ENCODE peak calls at places on chromosomes 3 and 15, in eight cellular contexts. One of them, this sample, is unnamed.

GRCh38 chr3:72949016-72949415 is 47.6 kb upstream of the PPP4R2 start:
- DNase-seq in Peyer's patch: no peak
- DNase-seq in NCI-H460: no peak
- DNase-seq in GM23248: no peak
- DNase-seq in NCI-H1436: no peak
- DNase-seq in WTC11: no peak
- DNase-seq in NCI-H1417: no peak
- DNase-seq in iPS-NIHi11: no peak
- DNase-seq in this sample: no peak

GRCh38 chr3:115652738-115653137 is 29.4 kb downstream of the GAP43 start:
- DNase-seq in Peyer's patch: no peak
- DNase-seq in NCI-H460: no peak
- DNase-seq in GM23248: no peak
- DNase-seq in NCI-H1436: no peak
- DNase-seq in WTC11: no peak
- DNase-seq in NCI-H1417: no peak
- DNase-seq in iPS-NIHi11: no peak
- DNase-seq in this sample: no peak

GRCh38 chr15:90871097-90871715 is 2.8 kb downstream of the FURIN start:
- DNase-seq in Peyer's patch: peak
- DNase-seq in NCI-H460: no peak
- DNase-seq in GM23248: peak
- DNase-seq in NCI-H1436: no peak
- DNase-seq in WTC11: peak
- DNase-seq in NCI-H1417: peak
- DNase-seq in iPS-NIHi11: peak
- DNase-seq in this sample: no peak

GRCh38 chr3:170660139-170660538 is 74.3 kb upstream of the SLC7A14 start:
- DNase-seq in Peyer's patch: no peak
- DNase-seq in NCI-H460: no peak
- DNase-seq in GM23248: no peak
- DNase-seq in NCI-H1436: no peak
- DNase-seq in WTC11: no peak
- DNase-seq in NCI-H1417: no peak
- DNase-seq in iPS-NIHi11: no peak
- DNase-seq in this sample: no peak

GRCh38 chr3:60207833-60208367 is 1043.4 kb downstream of the FHIT start:
- DNase-seq in Peyer's patch: no peak
- DNase-seq in NCI-H460: no peak
- DNase-seq in GM23248: no peak
- DNase-seq in NCI-H1436: no peak
- DNase-seq in WTC11: no peak
- DNase-seq in NCI-H1417: no peak
- DNase-seq in iPS-NIHi11: no peak
- DNase-seq in this sample: no peak

GRCh38 chr3:40053663-40054062 is 244.3 kb downstream of the MYRIP start:
- DNase-seq in Peyer's patch: no peak
- DNase-seq in NCI-H460: no peak
- DNase-seq in GM23248: no peak
- DNase-seq in NCI-H1436: no peak
- DNase-seq in WTC11: no peak
- DNase-seq in NCI-H1417: no peak
- DNase-seq in iPS-NIHi11: no peak
- DNase-seq in this sample: no peak

GRCh38 chr3:146375214-146375613 is 94.1 kb downstream of the PLSCR2 start:
- DNase-seq in Peyer's patch: no peak
- DNase-seq in NCI-H460: no peak
- DNase-seq in GM23248: peak
- DNase-seq in NCI-H1436: no peak
- DNase-seq in WTC11: no peak
- DNase-seq in NCI-H1417: no peak
- DNase-seq in iPS-NIHi11: no peak
- DNase-seq in this sample: no peak

GRCh38 chr15:76341366-76342045 is 4.9 kb downstream of the ISL2 start:
- DNase-seq in Peyer's patch: peak
- DNase-seq in NCI-H460: no peak
- DNase-seq in GM23248: no peak
- DNase-seq in NCI-H1436: peak
- DNase-seq in WTC11: peak
- DNase-seq in NCI-H1417: peak
- DNase-seq in iPS-NIHi11: no peak
- DNase-seq in this sample: no peak

GRCh38 chr15:25860885-25861866 is 2.0 kb downstream of the ATP10A start:
- DNase-seq in Peyer's patch: no peak
- DNase-seq in NCI-H460: no peak
- DNase-seq in GM23248: peak
- DNase-seq in NCI-H1436: no peak
- DNase-seq in WTC11: no peak
- DNase-seq in NCI-H1417: no peak
- DNase-seq in iPS-NIHi11: no peak
- DNase-seq in this sample: no peak

GRCh38 chr3:24254649-24255048 is 240.0 kb downstream of the THRB start:
- DNase-seq in Peyer's patch: no peak
- DNase-seq in NCI-H460: no peak
- DNase-seq in GM23248: peak
- DNase-seq in NCI-H1436: no peak
- DNase-seq in WTC11: no peak
- DNase-seq in NCI-H1417: no peak
- DNase-seq in iPS-NIHi11: no peak
- DNase-seq in this sample: no peak

GRCh38 chr15:83871808-83872559 is 218.1 kb downstream of the ADAMTSL3 start:
- DNase-seq in Peyer's patch: no peak
- DNase-seq in NCI-H460: no peak
- DNase-seq in GM23248: peak
- DNase-seq in NCI-H1436: no peak
- DNase-seq in WTC11: no peak
- DNase-seq in NCI-H1417: no peak
- DNase-seq in iPS-NIHi11: no peak
- DNase-seq in this sample: no peak

GRCh38 chr3:133258358-133258757 is 141.5 kb upstream of the BFSP2 start:
- DNase-seq in Peyer's patch: no peak
- DNase-seq in NCI-H460: no peak
- DNase-seq in GM23248: peak
- DNase-seq in NCI-H1436: no peak
- DNase-seq in WTC11: no peak
- DNase-seq in NCI-H1417: no peak
- DNase-seq in iPS-NIHi11: no peak
- DNase-seq in this sample: no peak